ENCODE peak calls at places on chromosomes 1 and 21, in ten cellular contexts. N, G, A, D, B, E, P, V, Z and T are unnamed samples.

GRCh38 chr1:115771094-115771846 is 2.8 kb upstream of the CASQ2 start:
- DNase-seq in Z (peak), A (peak), D (peak), B (no peak), V (no peak), E (no peak), G (no peak), P (no peak), N (peak), T (no peak)

GRCh38 chr1:156870734-156871133 is 10.1 kb downstream of the NTRK1 start:
- DNase-seq in D (peak), Z (no peak), G (peak), A (no peak), E (no peak), P (peak), V (no peak), N (no peak), B (no peak), T (no peak)

GRCh38 chr1:15409400-15410222 is at the start of gene EFHD2:
- DNase-seq in V (peak), E (peak), A (peak), D (peak), Z (peak), G (peak), B (peak), P (peak), N (peak), T (peak)

GRCh38 chr1:228687562-228687961 is 47.7 kb upstream of the RHOU start:
- DNase-seq in D (no peak), P (no peak), V (no peak), E (no peak), Z (no peak), N (no peak), A (no peak), G (no peak), B (no peak), T (no peak)

GRCh38 chr1:41122851-41123518 is 101.5 kb upstream of the SLFNL1 start:
- DNase-seq in A (no peak), D (peak), Z (no peak), N (no peak), V (no peak), G (peak), E (peak), P (peak), B (peak), T (no peak)

GRCh38 chr1:16230744-16231143 is 6.2 kb downstream of the CPLANE2 start:
- DNase-seq in N (no peak), Z (no peak), D (no peak), B (no peak), E (no peak), V (no peak), A (no peak), G (no peak), P (no peak), T (peak)

GRCh38 chr1:109623601-109624161 is 4.0 kb downstream of the AMPD2 start:
- DNase-seq in E (no peak), G (no peak), D (no peak), A (no peak), Z (peak), P (no peak), N (no peak), B (no peak), V (no peak), T (no peak)

GRCh38 chr1:51423098-51423821 is 92.9 kb upstream of the TTC39A start:
- DNase-seq in E (no peak), G (no peak), B (no peak), P (no peak), Z (peak), A (no peak), V (no peak), D (peak), N (no peak), T (no peak)

GRCh38 chr1:237166031-237166430 is 124.0 kb downstream of the RYR2 start:
- DNase-seq in Z (no peak), N (no peak), D (no peak), P (no peak), V (no peak), E (no peak), G (no peak), B (no peak), A (no peak), T (no peak)

GRCh38 chr1:204520834-204521709 is 4.9 kb downstream of the MDM4 start:
- DNase-seq in B (no peak), G (no peak), E (no peak), P (no peak), D (peak), A (peak), Z (no peak), V (no peak), N (peak), T (no peak)

GRCh38 chr1:7638078-7638477 is 133.0 kb upstream of the VAMP3 start:
- DNase-seq in D (no peak), B (no peak), G (no peak), A (no peak), E (no peak), N (no peak), V (no peak), Z (no peak), P (no peak), T (no peak)

GRCh38 chr1:22611530-22611947 is 24.9 kb upstream of the C1QA start:
- DNase-seq in P (peak), A (no peak), N (no peak), G (peak), D (peak), E (no peak), Z (no peak), V (peak), B (no peak), T (no peak)

GRCh38 chr1:18920931-18921330 is 18.6 kb upstream of the ALDH4A1 start:
- DNase-seq in B (no peak), Z (no peak), V (no peak), A (no peak), N (no peak), G (no peak), P (no peak), E (no peak), D (no peak), T (no peak)

GRCh38 chr1:115791816-115792215 is 23.3 kb upstream of the CASQ2 start:
- DNase-seq in G (no peak), V (no peak), D (peak), E (no peak), N (no peak), A (no peak), P (no peak), Z (no peak), B (no peak), T (no peak)

GRCh38 chr1:42777860-42778259 is 6.9 kb upstream of the TMEM269 start:
- DNase-seq in Z (peak), P (peak), E (peak), A (peak), D (peak), V (no peak), N (peak), B (no peak), G (peak), T (no peak)

GRCh38 chr1:164982545-164982944 is 374.0 kb downstream of the LMX1A start:
- DNase-seq in E (no peak), Z (no peak), B (no peak), D (no peak), G (no peak), N (no peak), A (no peak), V (no peak), P (no peak), T (no peak)

GRCh38 chr1:116446686-116447085 is 73.6 kb downstream of the ATP1A1 start:
- DNase-seq in E (no peak), B (no peak), G (no peak), N (no peak), P (peak), Z (no peak), D (peak), V (no peak), A (no peak), T (no peak)

GRCh38 chr21:43910460-43910859 is 45.4 kb downstream of the AGPAT3 start:
- DNase-seq in G (no peak), D (no peak), A (no peak), N (no peak), E (no peak), V (peak), B (no peak), Z (no peak), P (no peak), T (no peak)